ENCODE peak calls at places on chromosomes 1 and 21, in four cellular contexts. E is lower lobe of right lung, W is upper lobe of right lung, X is body of pancreas. V is an unnamed sample.

GRCh38 chr1:51168266-51168845 is 66.3 kb downstream of the C1orf185 start:
- DNase-seq in E (no peak), W (no peak), X (no peak), V (no peak)

GRCh38 chr21:34835526-34835925 is 166.7 kb downstream of the CLIC6 start:
- DNase-seq in E (peak; percentile 63), W (no peak), X (no peak), V (no peak)

GRCh38 chr1:167795810-167796740 is 74.3 kb downstream of the MPZL1 start:
- DNase-seq in E (no peak), W (no peak), X (no peak), V (no peak)

GRCh38 chr1:198199105-198199504 is 42.3 kb downstream of the NEK7 start:
- DNase-seq in E (no peak), W (no peak), X (no peak), V (no peak)

GRCh38 chr1:62391369-62391971 is 45.4 kb upstream of the USP1 start:
- DNase-seq in E (no peak), W (no peak), X (peak; percentile 25), V (no peak)

GRCh38 chr1:147167361-147167760 is 4.9 kb downstream of the PRKAB2 start:
- DNase-seq in E (no peak), W (no peak), X (no peak), V (no peak)

GRCh38 chr21:31182231-31183129 is 144.2 kb upstream of the KRTAP19-8 start:
- DNase-seq in E (no peak), W (no peak), X (no peak), V (peak; percentile 78)

GRCh38 chr1:2229032-2229920 is 1.2 kb downstream of the SKI start:
- DNase-seq in E (peak; percentile 84), W (peak; percentile 86), X (peak; percentile 77), V (peak; percentile 65)

GRCh38 chr1:33640114-33640660 is 167.7 kb downstream of the ZSCAN20 start:
- DNase-seq in E (no peak), W (no peak), X (no peak), V (no peak)

GRCh38 chr1:159817276-159818041 is 9.2 kb upstream of the SLAMF8 start:
- DNase-seq in E (no peak), W (no peak), X (peak; percentile 38), V (no peak)

GRCh38 chr1:92464588-92465255 is 22.0 kb downstream of the GFI1 start:
- DNase-seq in E (no peak), W (no peak), X (no peak), V (no peak)

GRCh38 chr1:92461364-92462097 is 25.2 kb downstream of the GFI1 start:
- DNase-seq in E (no peak), W (no peak), X (no peak), V (no peak)

GRCh38 chr1:92465256-92465647 is 21.5 kb downstream of the GFI1 start:
- DNase-seq in E (no peak), W (no peak), X (no peak), V (no peak)

DNA sequence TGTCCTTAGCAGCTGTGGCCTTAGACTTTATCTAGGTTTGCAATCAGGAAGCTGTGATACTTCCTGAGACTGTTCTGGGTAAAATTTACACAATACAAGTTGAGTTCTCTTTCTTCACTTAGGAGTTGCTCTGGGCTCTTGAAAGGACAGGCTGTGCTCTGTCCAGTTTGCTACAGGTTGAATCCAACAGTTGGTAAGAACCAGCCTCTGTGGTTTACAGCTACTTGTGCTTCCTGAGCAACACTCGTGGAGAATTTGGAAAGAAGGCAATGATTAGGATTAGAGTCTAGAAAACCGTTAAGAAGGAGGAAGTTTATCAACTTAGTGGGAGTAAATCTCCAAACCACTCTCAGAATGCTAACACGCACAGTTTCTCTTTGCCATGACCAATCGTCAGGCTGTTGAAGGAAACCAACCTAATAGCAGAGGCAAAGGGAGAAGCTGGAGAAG is 26.8 kb downstream of the GFI1 start:
- DNase-seq in E (no peak), W (no peak), X (no peak), V (no peak)
- H3K27me3 ChIP-seq in E (no peaks in the 10 kb centered on the region), W (no peaks in the 10 kb centered on the region), X (no peaks in the 10 kb centered on the region), V (no peaks in the 10 kb centered on the region)

GRCh38 chr1:7628273-7628672 is 142.8 kb upstream of the VAMP3 start:
- DNase-seq in E (no peak), W (no peak), X (no peak), V (no peak)
- H3K27me3 ChIP-seq in E (peaks cover 10% of the 10 kb centered on the region), W (peaks cover 9% of the 10 kb centered on the region), X (no peaks in the 10 kb centered on the region), V (no peaks in the 10 kb centered on the region)

GRCh38 chr1:154567386-154568164 is at the start of gene CHRNB2:
- DNase-seq in E (peak; percentile 75), W (peak; percentile 84), X (peak; percentile 77), V (peak; percentile 52)
- H3K27me3 ChIP-seq in E (peaks cover 25% of the 10 kb centered on the region), W (peaks cover 11% of the 10 kb centered on the region), X (peaks cover 4% of the 10 kb centered on the region), V (peaks cover 12% of the 10 kb centered on the region)

GRCh38 chr1:98662354-98662665 is 789 bp downstream of the SNX7 start:
- DNase-seq in E (no peak), W (no peak), X (no peak), V (no peak)

GRCh38 chr1:98661544-98662353 is at the start of gene SNX7:
- DNase-seq in E (peak; percentile 85), W (peak; percentile 93), X (peak; percentile 89), V (no peak)

GRCh38 chr1:98660941-98661543 is 479 bp upstream of the SNX7 start:
- DNase-seq in E (no peak), W (no peak), X (no peak), V (no peak)

GRCh38 chr1:98659879-98660278 is 1.6 kb upstream of the SNX7 start:
- DNase-seq in E (no peak), W (no peak), X (no peak), V (no peak)
- H3K27me3 ChIP-seq in E (no peaks in the 10 kb centered on the region), W (no peaks in the 10 kb centered on the region), X (no peaks in the 10 kb centered on the region), V (peaks cover 30% of the 10 kb centered on the region)

GRCh38 chr1:9912264-9912936 is 2.3 kb upstream of the CTNNBIP1 start:
- DNase-seq in E (no peak), W (no peak), X (no peak), V (no peak)

GRCh38 chr1:9922342-9922741 is 12.3 kb upstream of the CTNNBIP1 start:
- DNase-seq in E (no peak), W (no peak), X (no peak), V (no peak)

GRCh38 chr1:9914603-9914937 is 4.5 kb upstream of the CTNNBIP1 start:
- DNase-seq in E (no peak), W (no peak), X (no peak), V (no peak)

GRCh38 chr1:9920606-9921005 is 10.5 kb upstream of the CTNNBIP1 start:
- DNase-seq in E (no peak), W (no peak), X (no peak), V (no peak)

DNA sequence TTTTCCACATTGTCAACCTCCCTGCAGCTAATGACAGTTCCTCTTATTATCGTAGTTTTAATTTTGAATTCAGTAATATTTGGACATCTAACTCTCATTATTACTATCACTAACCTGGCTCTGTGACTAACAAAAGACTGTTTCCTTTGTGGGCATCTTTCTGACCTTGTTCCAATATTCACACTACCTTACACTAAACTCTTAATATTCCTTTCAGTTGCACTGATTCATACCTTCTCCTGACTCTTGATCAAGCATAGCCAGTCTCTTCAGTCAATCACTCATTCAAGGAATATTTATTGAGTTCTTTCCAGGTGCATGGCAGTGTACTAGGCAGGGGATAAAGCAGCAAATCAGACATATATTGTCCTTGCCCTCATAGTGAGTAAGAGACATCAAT is 7.8 kb upstream of the CTNNBIP1 start:
- DNase-seq in E (no peak), W (no peak), X (no peak), V (no peak)
- H3K27me3 ChIP-seq in E (no peaks in the 10 kb centered on the region), W (no peaks in the 10 kb centered on the region), X (no peaks in the 10 kb centered on the region), V (no peaks in the 10 kb centered on the region)

DNA sequence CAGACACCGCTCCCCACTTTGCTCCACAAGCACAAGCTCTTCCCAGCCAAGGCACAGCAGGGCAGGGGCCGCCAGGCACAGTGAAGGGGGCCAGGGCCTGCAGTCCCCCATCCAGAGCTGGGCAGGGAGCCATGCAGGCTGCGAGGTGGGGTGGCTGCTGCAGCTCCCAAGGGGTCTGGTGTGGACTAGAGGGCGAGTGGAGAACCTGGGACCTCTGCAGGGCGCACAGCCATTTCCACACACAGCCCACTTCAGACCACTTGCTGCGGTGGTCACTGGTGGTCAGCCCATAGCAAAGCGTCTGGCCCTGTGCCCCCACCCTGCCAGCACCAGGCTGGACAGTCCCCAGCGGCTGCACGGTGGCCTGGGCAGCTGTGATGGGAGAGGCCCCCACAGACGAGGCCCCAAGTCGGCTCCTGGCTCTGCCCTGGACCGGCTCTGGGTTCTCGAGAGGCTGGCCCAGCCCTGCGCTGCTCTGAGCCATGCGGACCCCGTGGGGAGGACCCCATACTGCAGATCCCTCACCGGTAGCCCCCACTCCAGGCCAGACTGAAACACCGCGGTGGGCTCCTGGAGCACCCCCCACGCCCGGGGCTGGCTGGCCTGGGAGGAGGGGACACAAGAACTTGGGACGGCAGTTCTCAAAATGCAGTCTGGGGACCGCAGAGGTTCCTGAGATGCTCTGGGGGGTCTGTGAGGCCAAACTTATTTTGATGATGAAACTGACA is 47.1 kb upstream of the COL6A2 start:
- DNase-seq in E (peak; percentile 38), W (no peak), X (no peak), V (no peak)
- H3K27me3 ChIP-seq in E (peaks cover 7% of the 10 kb centered on the region), W (peaks cover 2% of the 10 kb centered on the region), X (no peaks in the 10 kb centered on the region), V (no peaks in the 10 kb centered on the region)

V was measured in CD4-positive, CD25-positive, alpha-beta regulatory T cell.